ENCODE peak calls at places on chromosomes 3 and 15, in four cellular contexts. V is naive thymus-derived CD8-positive, alpha-beta T cell; M is AG09319; G is GM13976. B is an unnamed sample.
A peak's percentile ranks its signal among the peaks of the same experiment; 100 is the strongest.

GRCh38 chr3:43742935-43743334 is 52.2 kb downstream of the ABHD5 start:
- DNase-seq in M (no peak), V (no peak), G (no peak), B (no peak)

GRCh38 chr15:85667491-85668424 is 127.0 kb downstream of the KLHL25 start:
- DNase-seq in G (peak; percentile 72), M (peak; percentile 94), V (peak; percentile 64), B (peak; percentile 95)

GRCh38 chr15:77974098-77974414 is 103.5 kb downstream of the TBC1D2B start:
- DNase-seq in M (no peak), V (no peak), G (peak; percentile 14), B (peak; percentile 20)

GRCh38 chr3:42194943-42195510 is 71.0 kb downstream of the CCK start:
- DNase-seq in M (no peak), G (no peak), V (no peak), B (no peak)

GRCh38 chr3:43866529-43867353 is 176.0 kb downstream of the ABHD5 start:
- DNase-seq in V (no peak), M (no peak), G (no peak), B (peak; percentile 59)

GRCh38 chr3:37811625-37812356 is 49.9 kb upstream of the CTDSPL start:
- DNase-seq in M (no peak), G (no peak), V (no peak), B (peak; percentile 32)

GRCh38 chr3:13509066-13509815 is 29.1 kb downstream of the HDAC11 start:
- DNase-seq in V (no peak), M (no peak), G (no peak), B (no peak)

GRCh38 chr15:50116477-50116876 is 2.6 kb downstream of the ATP8B4 start:
- DNase-seq in V (no peak), M (no peak), G (peak; percentile 11), B (no peak)

GRCh38 chr15:74866090-74866489 is 7.1 kb downstream of the SCAMP2 start:
- DNase-seq in V (no peak), M (no peak), G (no peak), B (peak; percentile 48)

GRCh38 chr3:50288387-50289007 is 3.7 kb downstream of the IFRD2 start:
- DNase-seq in M (no peak), G (no peak), V (peak; percentile 15), B (no peak)

GRCh38 chr3:195906865-195907729 is 1.3 kb downstream of the TNK2 start:
- DNase-seq in G (peak; percentile 70), M (no peak), V (peak; percentile 77), B (no peak)

GRCh38 chr15:38843736-38844590 is 279.3 kb upstream of the RASGRP1 start:
- DNase-seq in M (no peak), G (no peak), V (no peak), B (peak; percentile 41)